ENCODE peak calls at places on chromosomes 4 and X, in four cellular contexts. B, P, N and J are unnamed samples.

GRCh38 chrX:129347291-129347690 is 176.0 kb downstream of the SMARCA1 start:
- DNase-seq in B (peak), N (no peak), P (no peak), J (no peak)

GRCh38 chr4:6972911-6973310 is 63.3 kb downstream of the TBC1D14 start:
- DNase-seq in P (no peak), B (no peak), N (no peak), J (no peak)

GRCh38 chr4:73137121-73137520 is 67.6 kb upstream of the COX18 start:
- DNase-seq in N (no peak), P (no peak), B (no peak), J (no peak)

GRCh38 chr4:153257151-153257620 is 52.9 kb downstream of the TRIM2 start:
- DNase-seq in B (no peak), P (peak), N (peak), J (no peak)

GRCh38 chr4:142817442-142817841 is 28.7 kb downstream of the INPP4B start:
- DNase-seq in N (peak), B (no peak), P (no peak), J (peak)

GRCh38 chr4:6546681-6547447 is 28.1 kb upstream of the MAN2B2 start:
- DNase-seq in B (peak), P (peak), N (no peak), J (no peak)

GRCh38 chr4:154618708-154619315 is 6.4 kb upstream of the FGG start:
- DNase-seq in P (peak), B (peak), N (no peak), J (peak)

GRCh38 chr4:75939890-75940691 is 722 bp downstream of the NAAA start:
- DNase-seq in N (peak), P (peak), B (peak), J (peak)

GRCh38 chr4:89744915-89745314 is 92.0 kb downstream of the SNCA start:
- DNase-seq in P (no peak), B (no peak), N (no peak), J (no peak)

GRCh38 chr4:72567821-72568620 is 1.0 kb downstream of the ADAMTS3 start:
- DNase-seq in B (no peak), N (peak), P (peak), J (peak)

GRCh38 chr4:48315728-48316630 is 25.4 kb upstream of the SLAIN2 start:
- DNase-seq in B (peak), N (no peak), P (peak), J (no peak)

GRCh38 chr4:40200881-40201797 is 4.3 kb downstream of the RHOH start:
- DNase-seq in N (no peak), P (peak), B (peak), J (no peak)

GRCh38 chr4:123235431-123235830 is 161.2 kb upstream of the SPRY1 start:
- DNase-seq in B (no peak), P (no peak), N (no peak), J (no peak)

GRCh38 chr4:81963506-81964020 is 410.2 kb downstream of the HNRNPD start:
- DNase-seq in N (no peak), B (no peak), P (no peak), J (no peak)

GRCh38 chrX:97030463-97030862 is 146.8 kb downstream of the RPA4 start:
- DNase-seq in N (no peak), P (no peak), B (no peak), J (no peak)

GRCh38 chrX:113512700-113513395 is 672.2 kb upstream of the AMOT start:
- DNase-seq in P (no peak), N (no peak), B (no peak), J (no peak)

GRCh38 chr4:17029432-17029831 is 131.0 kb upstream of the LDB2 start:
- DNase-seq in N (no peak), B (no peak), P (no peak), J (no peak)

GRCh38 chrX:47644557-47645091 is 5.7 kb downstream of the ELK1 start:
- DNase-seq in P (peak), B (no peak), N (no peak), J (no peak)

GRCh38 chr4:62232755-62233280 is 1032.7 kb downstream of the ADGRL3 start:
- DNase-seq in B (no peak), P (no peak), N (no peak), J (no peak)

GRCh38 chr4:37641352-37641751 is 44.8 kb downstream of the RELL1 start:
- DNase-seq in P (no peak), N (no peak), B (no peak), J (no peak)

GRCh38 chrX:95893632-95894031 is 791.0 kb upstream of the DIAPH2 start:
- DNase-seq in N (no peak), P (no peak), B (no peak), J (no peak)

GRCh38 chrX:24515447-24515846 is 50.4 kb downstream of the PDK3 start:
- DNase-seq in N (no peak), B (no peak), P (no peak), J (no peak)

GRCh38 chrX:65677954-65678469 is 10.6 kb downstream of the MSN start:
- DNase-seq in N (no peak), P (no peak), B (no peak), J (no peak)

GRCh38 chr4:153655928-153656327 is 28.2 kb upstream of the TLR2 start:
- DNase-seq in N (peak), P (no peak), B (no peak), J (peak)

GRCh38 chr4:123497328-123497727 is 100.7 kb downstream of the SPRY1 start:
- DNase-seq in P (no peak), B (no peak), N (no peak), J (no peak)

GRCh38 chrX:108162265-108162664 is 70.7 kb downstream of the ATG4A start:
- DNase-seq in N (no peak), P (no peak), B (no peak), J (no peak)

GRCh38 chr4:54661686-54662085 is 3.9 kb downstream of the KIT start:
- DNase-seq in N (no peak), B (no peak), P (no peak), J (no peak)

GRCh38 chrX:38893441-38893840 is 92.2 kb downstream of the MID1IP1 start:
- DNase-seq in P (no peak), N (no peak), B (no peak), J (no peak)

GRCh38 chr4:118807659-118808058 is 28.3 kb downstream of the SEC24D start:
- DNase-seq in N (no peak), B (no peak), P (peak), J (no peak)

GRCh38 chrX:110755061-110755460 is 40.6 kb downstream of the CHRDL1 start:
- DNase-seq in P (no peak), N (no peak), B (no peak), J (no peak)

GRCh38 chr4:26076896-26077295 is 162.9 kb downstream of the SMIM20 start:
- DNase-seq in N (no peak), P (no peak), B (no peak), J (no peak)

DNA sequence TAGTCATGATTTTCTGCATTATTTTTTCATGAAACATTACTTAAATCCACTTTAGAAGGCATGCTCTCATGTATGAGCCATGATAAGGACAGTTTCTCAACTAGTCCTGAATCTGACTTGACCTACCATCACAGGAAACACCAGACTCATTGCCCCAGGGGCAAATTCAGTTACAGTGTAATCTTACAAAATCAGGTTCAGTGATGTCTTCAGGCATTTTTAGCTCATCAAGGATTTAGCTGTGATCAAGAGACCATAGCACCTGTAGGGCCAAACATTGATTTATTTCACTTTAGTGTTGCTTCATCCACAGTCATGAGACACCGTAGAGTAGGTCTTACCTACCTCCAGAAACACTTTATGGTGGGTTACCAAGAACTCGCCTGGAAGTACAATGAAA is 3.1 kb upstream of the TASL start:
- DNase-seq in N (no peak), P (no peak), B (no peak), J (no peak)
- H3K27ac ChIP-seq in N (no peak), P (no peak), B (no peak), J (no peak)

GRCh38 chrX:100643212-100643611 is 787 bp upstream of the SRPX2 start:
- DNase-seq in N (no peak), P (no peak), B (no peak), J (no peak)
- H3K27ac ChIP-seq in N (no peak), P (no peak), B (no peak), J (no peak)

GRCh38 chrX:40108959-40109287 is 11.2 kb upstream of the BCOR start:
- DNase-seq in P (peak), B (peak), N (peak), J (peak)
- H3K27ac ChIP-seq in P (peak), B (peak), N (peak), J (peak)

GRCh38 chr4:87047281-87047798 is 112.5 kb downstream of the AFF1 start:
- DNase-seq in P (no peak), N (no peak), B (no peak), J (no peak)
- H3K27ac ChIP-seq in P (no peak), N (peak), B (no peak), J (no peak)

DNA sequence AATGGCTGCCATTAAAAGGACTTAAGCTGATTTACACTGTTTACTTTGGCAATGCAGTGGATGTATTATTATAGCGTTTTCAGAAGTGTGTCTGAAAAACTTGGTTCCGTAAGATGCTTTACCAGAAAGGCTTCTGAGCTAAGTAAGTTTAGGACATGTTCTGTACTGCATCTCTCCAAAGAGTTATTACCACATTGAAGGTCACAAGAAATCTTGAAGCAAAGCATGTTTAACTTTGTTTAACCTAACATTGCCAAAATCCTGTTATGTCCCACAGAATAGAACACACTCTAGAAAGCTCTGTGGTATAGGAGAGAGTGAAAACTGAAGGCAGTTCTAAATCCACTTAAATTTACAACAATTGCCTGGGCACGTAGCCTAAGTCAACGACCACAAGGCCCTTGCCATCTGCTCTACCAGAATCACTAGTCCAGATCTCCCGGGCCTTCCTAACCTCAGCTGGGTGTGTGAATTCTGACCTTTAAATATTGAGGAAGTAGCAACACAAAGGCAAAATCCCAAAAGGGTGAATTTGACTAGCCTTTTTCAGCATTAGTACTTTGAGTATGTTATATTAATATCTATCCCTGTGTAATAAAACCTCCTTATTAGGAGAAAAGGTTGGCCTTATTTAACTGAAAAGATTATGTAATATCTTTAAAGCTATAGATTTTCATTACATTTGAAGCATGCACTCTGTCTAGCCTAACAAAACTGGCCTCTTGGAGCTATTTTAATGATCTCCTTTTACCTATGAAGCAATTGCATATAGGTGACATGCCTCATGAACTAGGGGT is 4.4 kb upstream of the MAML3 start:
- DNase-seq in P (peak), B (peak), N (no peak), J (no peak)
- H3K27ac ChIP-seq in P (peak), B (no peak), N (no peak), J (no peak)